ENCODE peak calls at places on chromosomes 3 and 15, in nine cellular contexts. X is dorsolateral prefrontal cortex, L is heart left ventricle, P is transverse colon, T is lower lobe of right lung, Q is tibial artery, W is SK-N-SH, R is spleen, S is astrocyte of the spinal cord. Z is an unnamed sample.

GRCh38 chr15:40855706-40856234 is 11.9 kb downstream of the SPINT1 start:
- DNase-seq in P (no peak), W (no peak), L (no peak), X (no peak), Q (no peak), R (peak), T (no peak), S (no peak), Z (no peak)

GRCh38 chr3:31008986-31009385 is 114.5 kb upstream of the GADL1 start:
- DNase-seq in R (no peak), P (no peak), W (no peak), L (no peak), T (no peak), Q (no peak), S (peak), X (no peak), Z (no peak)

GRCh38 chr3:119302697-119303630 is 8.8 kb downstream of the ARHGAP31 start:
- DNase-seq in L (no peak), Q (no peak), W (no peak), T (no peak), R (no peak), X (no peak), S (peak), P (no peak), Z (no peak)

GRCh38 chr15:77037475-77038209 is 33.3 kb downstream of the TSPAN3 start:
- DNase-seq in W (peak), X (no peak), T (peak), R (peak), P (peak), Q (peak), S (no peak), L (peak), Z (no peak)

GRCh38 chr3:17554078-17554477 is 188.4 kb downstream of the TBC1D5 start:
- DNase-seq in Q (no peak), P (no peak), X (no peak), R (no peak), L (no peak), W (no peak), T (no peak), S (no peak), Z (no peak)

GRCh38 chr3:102124301-102125158 is 275.2 kb downstream of the NFKBIZ start:
- DNase-seq in L (no peak), R (no peak), P (no peak), S (peak), T (no peak), X (no peak), W (no peak), Q (no peak), Z (no peak)

GRCh38 chr3:87088366-87088983 is 97.5 kb upstream of the VGLL3 start:
- DNase-seq in Q (no peak), X (peak), L (no peak), R (peak), W (peak), T (no peak), P (no peak), S (peak), Z (no peak)

GRCh38 chr3:39192490-39193092 is at the start of gene XIRP1:
- DNase-seq in S (no peak), Q (no peak), P (no peak), T (no peak), R (no peak), W (no peak), X (no peak), L (peak), Z (peak)

GRCh38 chr3:64494530-64494929 is 193.3 kb downstream of the ADAMTS9 start:
- DNase-seq in P (no peak), W (no peak), R (no peak), T (no peak), Q (no peak), S (no peak), X (no peak), L (no peak), Z (no peak)

GRCh38 chr3:82087958-82088357 is 326.5 kb upstream of the GBE1 start:
- DNase-seq in W (no peak), S (peak), P (no peak), T (no peak), Q (no peak), X (no peak), R (no peak), L (no peak), Z (no peak)

GRCh38 chr3:105867690-105868449 is 942 bp downstream of the CBLB start:
- DNase-seq in Q (no peak), R (no peak), L (no peak), W (no peak), S (peak), P (no peak), X (no peak), T (no peak), Z (no peak)

GRCh38 chr3:152556731-152557254 is 278.1 kb upstream of the P2RY1 start:
- DNase-seq in Q (peak), L (peak), R (no peak), S (peak), T (no peak), P (no peak), W (no peak), X (no peak), Z (peak)

GRCh38 chr3:115658337-115659181 is 35.2 kb downstream of the GAP43 start:
- DNase-seq in L (peak), W (peak), P (peak), R (peak), T (peak), S (peak), X (peak), Q (peak), Z (peak)

GRCh38 chr15:54580643-54581042 is 602.4 kb downstream of the UNC13C start:
- DNase-seq in W (no peak), P (no peak), L (no peak), T (no peak), S (no peak), R (no peak), X (no peak), Q (no peak), Z (no peak)

GRCh38 chr3:72052841-72053409 is 268.0 kb upstream of the PROK2 start:
- DNase-seq in X (no peak), Q (no peak), L (no peak), T (no peak), R (no peak), S (no peak), P (no peak), W (no peak), Z (no peak)

GRCh38 chr3:194245975-194246561 is 105.1 kb downstream of the CPN2 start:
- DNase-seq in X (no peak), W (no peak), S (no peak), L (no peak), P (no peak), T (no peak), R (no peak), Q (no peak), Z (no peak)

GRCh38 chr3:8650583-8651416 is 6.2 kb upstream of the SSUH2 start:
- DNase-seq in S (peak), P (no peak), X (no peak), R (peak), L (no peak), T (no peak), Q (peak), W (peak), Z (no peak)

GRCh38 chr3:178500631-178501030 is 35.6 kb upstream of the KCNMB2 start:
- DNase-seq in T (no peak), L (no peak), W (no peak), R (no peak), P (no peak), S (peak), X (no peak), Q (no peak), Z (no peak)

GRCh38 chr3:141708367-141708766 is 29.7 kb upstream of the RNF7 start:
- DNase-seq in R (no peak), Q (no peak), L (no peak), S (no peak), P (no peak), W (no peak), X (no peak), T (no peak), Z (no peak)

GRCh38 chr3:140994316-140994715 is 52.7 kb downstream of the SLC25A36 start:
- DNase-seq in P (no peak), Q (no peak), X (no peak), L (no peak), R (no peak), W (no peak), T (no peak), S (peak), Z (no peak)

GRCh38 chr15:76393614-76394013 is 57.0 kb downstream of the ISL2 start:
- DNase-seq in T (no peak), P (no peak), X (no peak), W (peak), R (no peak), Q (no peak), S (peak), L (no peak), Z (no peak)

GRCh38 chr3:4492240-4493007 is 724 bp upstream of the ITPR1 start:
- DNase-seq in R (peak), P (peak), Q (peak), T (peak), L (peak), W (peak), X (peak), S (peak), Z (peak)

GRCh38 chr3:55771503-55771902 is 284.4 kb upstream of the WNT5A start:
- DNase-seq in X (no peak), W (no peak), P (no peak), Q (no peak), S (no peak), L (no peak), R (no peak), T (no peak), Z (no peak)

GRCh38 chr3:56005196-56005805 is 463.0 kb downstream of the ERC2 start:
- DNase-seq in L (no peak), Q (no peak), T (no peak), X (no peak), W (no peak), P (no peak), R (no peak), S (peak), Z (no peak)

GRCh38 chr3:175940881-175941280 is 1081.7 kb downstream of the NAALADL2 start:
- DNase-seq in W (no peak), T (no peak), S (no peak), R (peak), Q (no peak), L (no peak), P (no peak), X (no peak), Z (no peak)

GRCh38 chr15:70140543-70141375 is 43.0 kb upstream of the TLE3 start:
- DNase-seq in X (no peak), W (no peak), T (peak), S (peak), P (no peak), Q (no peak), R (no peak), L (no peak), Z (no peak)
- H3K4me3 ChIP-seq in X (no peak), W (no peak), T (peak), S (no peak), P (peak), Q (no peak), R (no peak), L (peak), Z (peak)

DNA sequence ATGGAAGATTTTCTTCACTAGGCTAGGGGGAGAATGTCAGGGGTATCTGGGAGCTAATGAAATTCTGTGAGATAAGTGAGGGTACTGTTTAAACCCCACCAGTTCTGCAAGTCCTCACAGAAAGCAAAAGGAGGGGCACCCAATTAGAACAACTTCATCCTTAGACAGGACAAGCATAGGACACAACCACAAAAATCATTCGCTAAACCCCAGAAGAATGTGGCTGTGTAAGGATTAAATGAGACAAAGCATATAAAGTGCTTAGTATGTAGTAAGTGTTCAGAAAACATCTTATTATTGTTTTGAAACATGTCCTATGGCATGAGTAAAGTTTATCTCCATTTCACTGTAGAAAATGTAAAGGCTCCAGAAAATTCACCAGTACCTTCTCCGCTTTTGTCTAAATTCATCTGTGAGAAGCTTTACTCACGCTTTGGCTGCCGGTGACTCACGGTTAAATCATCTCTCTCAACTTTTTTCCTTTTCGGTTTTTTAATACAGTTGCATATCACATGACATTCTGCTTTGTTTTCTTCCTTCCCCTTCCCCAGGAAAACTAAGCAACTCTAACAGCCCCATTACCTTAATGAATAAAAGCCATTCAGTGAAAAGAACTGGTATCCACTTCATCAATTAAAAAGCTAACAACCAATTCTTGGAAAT is 1.7 kb downstream of the CLRN1 start:
- DNase-seq in P (no peak), S (peak), X (no peak), L (no peak), T (no peak), Q (no peak), R (no peak), W (no peak), Z (no peak)
- H3K4me3 ChIP-seq in P (no peak), S (no peak), X (no peak), L (no peak), T (no peak), Q (no peak), R (no peak), W (no peak), Z (no peak)

DNA sequence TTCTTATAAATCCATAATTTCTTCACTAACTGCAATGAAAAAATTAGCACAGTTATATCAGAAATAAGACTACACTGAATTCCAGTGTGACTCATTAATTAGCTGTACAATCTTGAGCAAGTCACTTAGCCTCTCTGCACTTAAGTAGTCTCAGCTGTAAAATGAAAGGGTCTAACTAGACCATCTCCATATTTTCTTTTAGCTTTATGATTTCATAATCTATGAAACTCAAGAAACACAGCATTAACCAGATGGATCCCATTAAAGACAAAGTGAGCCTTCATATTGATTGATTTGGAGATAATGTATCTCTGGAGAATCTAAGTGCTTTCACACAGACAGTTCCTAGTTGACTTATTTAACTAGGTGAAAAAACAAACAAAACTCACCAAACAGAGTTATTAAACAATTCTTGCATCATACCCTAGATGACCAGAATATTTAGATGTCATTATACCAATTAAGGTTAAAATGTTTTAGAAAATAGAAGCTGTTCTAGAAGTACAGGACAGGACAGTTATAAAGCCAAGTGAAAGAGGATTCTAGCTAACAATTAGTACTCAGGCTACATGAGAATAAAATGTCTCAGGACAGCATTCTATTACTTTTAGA is 11.2 kb downstream of the CSNK1G1 start:
- DNase-seq in R (no peak), Q (no peak), T (no peak), L (no peak), X (no peak), S (peak), P (no peak), W (no peak), Z (no peak)
- H3K4me3 ChIP-seq in R (no peak), Q (no peak), T (no peak), L (no peak), X (no peak), S (no peak), P (no peak), W (peak), Z (no peak)

GRCh38 chr3:36815375-36815774 is 51.0 kb upstream of the DCLK3 start:
- DNase-seq in Q (no peak), X (no peak), T (no peak), P (no peak), R (no peak), L (no peak), S (no peak), W (no peak), Z (no peak)
- H3K4me3 ChIP-seq in Q (no peak), X (no peak), T (no peak), P (no peak), R (no peak), L (no peak), S (no peak), W (no peak), Z (no peak)

GRCh38 chr3:182028081-182028480 is 316.4 kb downstream of the SOX2 start:
- DNase-seq in X (no peak), P (no peak), W (no peak), L (no peak), Q (no peak), R (no peak), T (no peak), S (peak), Z (no peak)
- H3K4me3 ChIP-seq in X (no peak), P (no peak), W (no peak), L (no peak), Q (no peak), R (no peak), T (no peak), S (no peak), Z (no peak)

DNA sequence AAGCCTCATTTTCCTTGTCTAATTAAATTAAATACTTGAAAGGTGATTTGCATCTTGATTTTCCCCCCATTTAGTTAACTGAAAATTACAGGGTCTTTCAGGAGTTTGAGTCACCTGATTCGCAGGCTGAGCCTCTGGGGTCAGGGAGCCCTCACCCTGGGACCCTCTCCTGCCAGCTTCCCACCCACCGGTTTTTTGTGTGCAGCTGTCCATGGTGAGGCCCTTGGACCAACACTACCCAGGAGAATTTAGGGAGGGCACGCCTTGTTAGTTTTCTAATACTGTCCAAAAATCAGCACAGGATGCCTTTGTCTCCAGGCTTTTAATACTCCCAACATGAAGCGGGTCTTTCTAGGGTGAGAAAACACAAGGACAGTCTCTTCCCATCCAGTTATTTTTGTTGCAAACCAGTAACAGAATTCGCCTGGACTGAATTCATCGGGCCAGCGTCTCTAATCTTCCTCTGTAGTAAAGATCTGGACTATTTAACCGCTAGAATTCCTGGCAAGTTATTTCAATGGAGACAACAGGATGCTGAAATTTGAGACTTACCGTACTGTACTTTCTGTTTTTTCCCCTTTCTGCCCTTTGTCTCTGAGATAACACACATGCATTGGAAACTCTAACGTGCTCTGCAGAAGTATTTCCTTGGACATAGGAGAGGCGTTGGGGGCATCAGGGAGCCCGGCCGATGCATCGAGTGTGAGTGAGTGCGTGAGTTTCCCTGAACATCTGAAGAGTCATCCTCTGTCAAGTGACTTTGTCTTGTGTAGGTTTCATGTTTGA is 61.4 kb downstream of the ASB7 start:
- DNase-seq in T (no peak), X (no peak), R (no peak), Q (no peak), L (no peak), S (no peak), P (no peak), W (no peak), Z (no peak)
- H3K4me3 ChIP-seq in T (no peak), X (no peak), R (no peak), Q (no peak), L (no peak), S (no peak), P (no peak), W (no peak), Z (no peak)

DNA sequence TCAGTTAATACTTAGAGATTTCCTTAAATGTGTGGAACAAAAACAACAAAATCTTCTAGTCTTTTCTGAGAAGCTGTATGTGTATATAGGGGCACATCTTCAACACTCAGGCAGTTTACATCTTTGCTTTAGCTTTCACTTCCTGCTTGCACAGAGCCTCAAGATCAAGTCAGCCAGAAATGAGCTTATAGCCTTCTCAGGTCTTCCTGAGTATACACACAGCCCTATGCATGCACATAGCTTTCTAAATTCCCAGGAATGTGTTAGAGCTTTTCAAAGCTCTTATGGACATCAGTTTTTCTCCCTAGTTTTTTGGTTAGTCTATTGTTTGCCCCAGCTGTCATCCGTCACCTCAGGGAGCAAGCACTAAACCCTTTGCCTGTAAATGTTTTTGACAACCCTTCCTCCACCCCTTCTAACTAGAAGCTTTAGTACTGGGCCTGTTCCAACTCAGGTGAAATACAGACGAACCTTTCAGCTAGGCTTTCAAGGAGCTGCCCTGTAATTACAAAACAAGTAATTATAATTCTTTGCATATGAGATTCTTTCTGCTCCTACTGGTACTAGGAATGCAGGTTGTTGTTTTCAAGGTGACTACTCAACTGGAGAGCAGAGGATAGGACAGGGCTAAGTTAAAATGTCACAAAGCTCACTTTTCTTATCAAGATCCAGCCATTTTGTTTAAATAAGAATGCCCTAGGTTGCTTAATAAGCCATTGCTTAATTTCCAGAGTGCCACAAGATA is 22.6 kb upstream of the MTMR10 start:
- DNase-seq in T (no peak), L (no peak), S (no peak), R (no peak), W (no peak), P (no peak), X (no peak), Q (no peak), Z (no peak)
- H3K4me3 ChIP-seq in T (no peak), L (no peak), S (no peak), R (no peak), W (no peak), P (no peak), X (no peak), Q (no peak), Z (no peak)

GRCh38 chr15:49421991-49422390 is 1.1 kb upstream of the FGF7 start:
- DNase-seq in Q (peak), T (peak), S (peak), W (peak), X (no peak), L (peak), P (peak), R (peak), Z (peak)
- H3K4me3 ChIP-seq in Q (peak), T (peak), S (no peak), W (no peak), X (peak), L (peak), P (peak), R (no peak), Z (peak)

GRCh38 chr15:28105793-28106192 is 6.7 kb upstream of the OCA2 start:
- DNase-seq in R (no peak), L (no peak), P (no peak), S (no peak), X (no peak), W (no peak), Q (no peak), T (no peak), Z (no peak)

GRCh38 chr15:28107894-28108255 is 8.8 kb upstream of the OCA2 start:
- DNase-seq in L (no peak), Q (no peak), X (no peak), S (no peak), P (no peak), R (no peak), T (no peak), W (no peak), Z (no peak)

GRCh38 chr15:28106294-28107110 is 7.4 kb upstream of the OCA2 start:
- DNase-seq in Q (no peak), L (no peak), X (no peak), P (no peak), R (peak), T (peak), W (peak), S (no peak), Z (no peak)

GRCh38 chr15:28105224-28105791 is 6.2 kb upstream of the OCA2 start:
- DNase-seq in T (no peak), Q (no peak), L (no peak), S (no peak), P (no peak), X (no peak), W (no peak), R (no peak), Z (no peak)

GRCh38 chr15:28107111-28107893 is 8.2 kb upstream of the OCA2 start:
- DNase-seq in P (no peak), S (peak), X (no peak), Q (peak), T (peak), W (no peak), R (peak), L (no peak), Z (peak)
- H3K4me3 ChIP-seq in P (peak), S (peak), X (peak), Q (peak), T (peak), W (no peak), R (peak), L (peak), Z (peak)